ENCODE peak calls at places on chromosomes 2 and 18, in seven cellular contexts. R is neuronal stem cell, Y is H9, G is IMR-90, O is H1, N is mesendoderm, C is mesenchymal stem cell. X is an unnamed sample.

GRCh38 chr2:187519419-187520120 is 34.7 kb downstream of the TFPI start:
- DNase-seq in R (no peak), Y (peak), G (no peak), O (peak), N (peak), C (no peak), X (no peak)

GRCh38 chr18:36589857-36590543 is 238.8 kb downstream of the TPGS2 start:
- DNase-seq in R (no peak), Y (no peak), G (peak), O (no peak), N (peak), C (no peak), X (peak)

GRCh38 chr2:47112665-47113435 is 42.3 kb downstream of the STPG4 start:
- DNase-seq in R (no peak), Y (no peak), G (no peak), O (no peak), N (no peak), C (no peak), X (no peak)

GRCh38 chr18:21463718-21464117 is 136.8 kb downstream of the ESCO1 start:
- DNase-seq in R (no peak), Y (no peak), G (no peak), O (no peak), N (no peak), C (no peak), X (no peak)

GRCh38 chr2:54560146-54560881 is 104.2 kb downstream of the SPTBN1 start:
- DNase-seq in R (no peak), Y (no peak), G (peak), O (no peak), N (no peak), C (peak), X (peak)

GRCh38 chr2:191691016-191691725 is 13.2 kb downstream of the NABP1 start:
- DNase-seq in R (no peak), Y (no peak), G (peak), O (no peak), N (peak), C (peak), X (peak)

GRCh38 chr2:1634681-1635341 is 109.5 kb downstream of the PXDN start:
- DNase-seq in R (no peak), Y (no peak), G (no peak), O (no peak), N (no peak), C (no peak), X (no peak)

GRCh38 chr18:44602380-44602779 is 78.3 kb upstream of the SETBP1 start:
- DNase-seq in R (no peak), Y (no peak), G (no peak), O (no peak), N (no peak), C (peak), X (no peak)

GRCh38 chr18:27921904-27922541 is 254.9 kb downstream of the CDH2 start:
- DNase-seq in R (no peak), Y (peak), G (peak), O (no peak), N (peak), C (peak), X (peak)

GRCh38 chr2:109545828-109546713 is 67.7 kb downstream of the SEPTIN10 start:
- DNase-seq in R (peak), Y (peak), G (peak), O (peak), N (peak), C (peak), X (peak)

GRCh38 chr2:39181297-39181696 is 60.4 kb upstream of the SOS1 start:
- DNase-seq in R (no peak), Y (no peak), G (peak), O (no peak), N (no peak), C (no peak), X (peak)

GRCh38 chr2:133641942-133642341 is 73.7 kb upstream of the NCKAP5 start:
- DNase-seq in R (no peak), Y (no peak), G (no peak), O (no peak), N (no peak), C (no peak), X (no peak)

GRCh38 chr2:231687133-231687852 is 21.0 kb upstream of the PTMA start:
- DNase-seq in R (no peak), Y (peak), G (no peak), O (peak), N (peak), C (peak), X (no peak)

GRCh38 chr18:3454365-3455089 is 4.6 kb downstream of the TGIF1 start:
- DNase-seq in R (peak), Y (peak), G (peak), O (no peak), N (peak), C (peak), X (peak)

GRCh38 chr2:18046558-18046957 is 168.1 kb downstream of the KCNS3 start:
- DNase-seq in R (no peak), Y (no peak), G (peak), O (no peak), N (no peak), C (peak), X (no peak)

GRCh38 chr2:241892299-241893137 is 23.0 kb downstream of the RTP5 start:
- DNase-seq in R (no peak), Y (no peak), G (no peak), O (no peak), N (peak), C (peak), X (peak)

GRCh38 chr2:70718736-70719135 is 49.3 kb downstream of the ADD2 start:
- DNase-seq in R (no peak), Y (peak), G (no peak), O (no peak), N (no peak), C (no peak), X (no peak)

GRCh38 chr18:41524674-41525470 is 430.2 kb upstream of the PIK3C3 start:
- DNase-seq in R (no peak), Y (no peak), G (no peak), O (no peak), N (no peak), C (no peak), X (no peak)

GRCh38 chr18:9109523-9109922 is 7.0 kb downstream of the NDUFV2 start:
- DNase-seq in R (no peak), Y (no peak), G (peak), O (no peak), N (peak), C (peak), X (peak)

GRCh38 chr2:45119038-45119437 is 109.8 kb upstream of the SIX2 start:
- DNase-seq in R (no peak), Y (no peak), G (peak), O (no peak), N (no peak), C (peak), X (peak)

GRCh38 chr2:30675758-30676157 is 131.5 kb downstream of the CAPN13 start:
- DNase-seq in R (no peak), Y (peak), G (no peak), O (no peak), N (no peak), C (no peak), X (no peak)

GRCh38 chr2:98923244-98923940 is 12.6 kb downstream of the CRACDL start:
- DNase-seq in R (no peak), Y (no peak), G (no peak), O (no peak), N (no peak), C (no peak), X (no peak)

GRCh38 chr2:150475479-150476212 is 11.8 kb downstream of the RND3 start:
- DNase-seq in R (no peak), Y (no peak), G (peak), O (no peak), N (no peak), C (no peak), X (no peak)

GRCh38 chr2:240197439-240198139 is 57.1 kb upstream of the OTOS start:
- DNase-seq in R (no peak), Y (no peak), G (no peak), O (no peak), N (no peak), C (no peak), X (no peak)

GRCh38 chr2:179579744-179580143 is 281.7 kb downstream of the ZNF385B start:
- DNase-seq in R (no peak), Y (no peak), G (no peak), O (no peak), N (no peak), C (no peak), X (no peak)

GRCh38 chr2:205783872-205784510 is 101.7 kb downstream of the NRP2 start:
- DNase-seq in R (no peak), Y (no peak), G (no peak), O (no peak), N (no peak), C (no peak), X (no peak)

GRCh38 chr18:3525870-3526420 is 76.0 kb downstream of the TGIF1 start:
- DNase-seq in R (no peak), Y (no peak), G (no peak), O (no peak), N (peak), C (no peak), X (no peak)

GRCh38 chr2:157364257-157364974 is 38.8 kb upstream of the ERMN start:
- DNase-seq in R (no peak), Y (no peak), G (no peak), O (no peak), N (no peak), C (peak), X (no peak)

GRCh38 chr18:54284967-54285785 is 15.9 kb downstream of the POLI start:
- DNase-seq in R (no peak), Y (no peak), G (peak), O (no peak), N (peak), C (peak), X (peak)

GRCh38 chr2:207869784-207870778 is 100.4 kb upstream of the FZD5 start:
- DNase-seq in R (no peak), Y (no peak), G (peak), O (no peak), N (no peak), C (peak), X (peak)

GRCh38 chr2:230925443-230925878 is 419 bp upstream of the GPR55 start:
- DNase-seq in R (no peak), Y (peak), G (no peak), O (no peak), N (no peak), C (no peak), X (no peak)

GRCh38 chr18:22348521-22349316 is 69.0 kb downstream of the CTAGE1 start:
- DNase-seq in R (no peak), Y (peak), G (peak), O (peak), N (peak), C (peak), X (peak)

GRCh38 chr2:201260302-201260800 is at the start of gene CASP8:
- DNase-seq in R (no peak), Y (no peak), G (peak), O (no peak), N (peak), C (peak), X (peak)

GRCh38 chr18:59265246-59266018 is 7.8 kb downstream of the RAX start:
- DNase-seq in R (no peak), Y (peak), G (no peak), O (no peak), N (peak), C (no peak), X (no peak)

GRCh38 chr2:25337891-25338290 is 3.8 kb downstream of the DNMT3A start:
- DNase-seq in R (no peak), Y (no peak), G (no peak), O (no peak), N (no peak), C (no peak), X (no peak)

GRCh38 chr18:58980991-58981390 is 116.3 kb downstream of the ZNF532 start:
- DNase-seq in R (no peak), Y (no peak), G (no peak), O (no peak), N (no peak), C (no peak), X (no peak)

GRCh38 chr2:72862239-72862988 is 24.8 kb upstream of the SPR start:
- DNase-seq in R (peak), Y (peak), G (peak), O (peak), N (peak), C (peak), X (peak)

GRCh38 chr2:113770929-113771328 is 14.5 kb upstream of the SLC35F5 start:
- DNase-seq in R (no peak), Y (peak), G (no peak), O (no peak), N (peak), C (no peak), X (peak)

DNA sequence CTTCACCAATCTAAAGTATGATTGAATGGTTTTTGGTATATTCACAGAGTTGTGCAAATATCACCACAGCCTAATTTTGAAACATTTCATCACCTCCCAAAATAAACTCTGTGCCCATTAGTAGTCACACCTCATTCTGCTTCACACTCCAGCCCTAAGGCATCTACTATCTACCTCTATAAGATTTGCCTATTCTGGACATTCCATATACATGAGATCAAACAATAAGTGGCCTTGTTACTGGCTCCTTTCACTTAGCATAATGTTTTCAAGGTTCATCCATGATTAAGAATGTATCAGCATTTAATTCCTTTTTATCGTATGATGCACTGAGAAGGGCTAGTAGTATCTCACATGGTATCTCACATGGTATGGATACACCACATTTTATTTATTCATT is 204.6 kb upstream of the SMAD7 start:
- DNase-seq in R (no peak), Y (no peak), G (no peak), O (no peak), N (no peak), C (no peak), X (no peak)
- H2BK120ac ChIP-seq in R (no peak), Y (no peak), G (no peak), O (no peak), N (no peak), C (no peak), X (no peak)

GRCh38 chr2:105449083-105449482 is 50.2 kb upstream of the FHL2 start:
- DNase-seq in R (no peak), Y (no peak), G (no peak), O (no peak), N (no peak), C (no peak), X (no peak)
- H3K18ac ChIP-seq in R (peak), Y (peak), G (no peak), O (no peak), N (no peak), C (peak), X (no peak)

DNA sequence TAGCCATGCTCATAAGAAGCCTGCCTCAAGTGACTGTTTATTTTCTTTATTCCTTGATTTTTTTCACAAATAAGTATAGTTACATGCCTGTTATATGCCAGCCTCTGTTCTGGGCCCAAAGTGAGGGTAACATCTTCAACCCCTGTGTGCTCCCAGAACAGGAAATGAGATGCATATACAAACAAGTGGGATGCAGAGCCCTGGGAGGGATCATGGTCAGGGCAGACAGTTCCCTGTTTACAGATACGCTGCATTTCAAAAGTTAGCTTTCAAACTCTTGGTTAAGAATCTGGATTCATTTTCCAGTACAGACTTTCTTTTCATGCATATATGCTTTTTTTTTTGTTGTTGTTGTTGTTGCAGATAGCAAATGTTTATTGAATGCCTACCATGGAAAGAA is 24.4 kb downstream of the GPR39 start:
- DNase-seq in R (no peak), Y (no peak), G (peak), O (no peak), N (no peak), C (peak), X (no peak)
- H2BK120ac ChIP-seq in R (no peak), Y (no peak), G (peak), O (no peak), N (no peak), C (peak), X (no peak)

DNA sequence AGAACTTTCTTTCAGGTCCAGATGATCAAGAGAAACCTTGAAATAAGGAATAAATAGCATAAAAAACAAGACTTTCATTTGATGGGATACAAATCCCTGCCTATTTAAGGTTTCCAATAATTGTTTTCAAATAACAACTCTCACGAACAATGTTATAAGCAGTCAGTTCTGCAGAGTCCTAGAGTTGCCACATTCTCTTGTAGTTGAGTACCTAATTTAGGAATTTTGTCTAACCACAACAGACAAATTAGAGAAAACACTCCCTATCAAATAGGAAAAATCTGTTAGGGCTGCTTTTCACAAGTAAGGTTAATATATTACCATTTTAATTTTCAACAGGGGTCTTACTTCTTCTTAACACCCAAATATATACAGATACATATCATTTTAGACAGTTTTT is 130.1 kb upstream of the CDH20 start:
- DNase-seq in R (no peak), Y (no peak), G (no peak), O (no peak), N (no peak), C (peak), X (no peak)
- H3K18ac ChIP-seq in R (no peak), Y (no peak), G (no peak), O (no peak), N (no peak), C (no peak), X (no peak)

GRCh38 chr2:20356042-20356441 is 5.4 kb upstream of the PUM2 start:
- DNase-seq in R (no peak), Y (no peak), G (peak), O (no peak), N (no peak), C (peak), X (no peak)

GRCh38 chr2:20355131-20355530 is 4.5 kb upstream of the PUM2 start:
- DNase-seq in R (no peak), Y (no peak), G (peak), O (no peak), N (no peak), C (peak), X (no peak)

GRCh38 chr2:20352230-20353216 is 1.9 kb upstream of the PUM2 start:
- DNase-seq in R (no peak), Y (no peak), G (no peak), O (no peak), N (peak), C (no peak), X (no peak)

GRCh38 chr2:20351555-20352229 is 1.0 kb upstream of the PUM2 start:
- DNase-seq in R (no peak), Y (no peak), G (no peak), O (no peak), N (peak), C (no peak), X (no peak)

GRCh38 chr2:20353597-20353996 is 3.0 kb upstream of the PUM2 start:
- DNase-seq in R (no peak), Y (no peak), G (no peak), O (no peak), N (peak), C (no peak), X (no peak)
- H2BK120ac ChIP-seq in R (no peak), Y (no peak), G (no peak), O (no peak), N (no peak), C (no peak), X (no peak)

GRCh38 chr2:64352292-64352691 is 101.7 kb upstream of the LGALSL start:
- DNase-seq in R (no peak), Y (no peak), G (no peak), O (no peak), N (no peak), C (no peak), X (peak)

GRCh38 chr2:64350996-64351395 is 103.0 kb upstream of the LGALSL start:
- DNase-seq in R (no peak), Y (no peak), G (no peak), O (no peak), N (no peak), C (no peak), X (no peak)

GRCh38 chr2:64359176-64359891 is 94.6 kb upstream of the LGALSL start:
- DNase-seq in R (no peak), Y (no peak), G (no peak), O (no peak), N (no peak), C (peak), X (no peak)

GRCh38 chr2:64356906-64357305 is 97.1 kb upstream of the LGALSL start:
- DNase-seq in R (no peak), Y (no peak), G (no peak), O (no peak), N (no peak), C (no peak), X (no peak)

GRCh38 chr2:64354857-64355680 is 98.9 kb upstream of the LGALSL start:
- DNase-seq in R (no peak), Y (no peak), G (peak), O (no peak), N (no peak), C (peak), X (peak)
- H3K18ac ChIP-seq in R (no peak), Y (no peak), G (no peak), O (no peak), N (no peak), C (no peak), X (no peak)

GRCh38 chr2:10965241-10965843 is 53.6 kb downstream of the KCNF1 start:
- DNase-seq in R (no peak), Y (no peak), G (no peak), O (no peak), N (no peak), C (no peak), X (no peak)
- H2BK120ac ChIP-seq in R (no peak), Y (no peak), G (peak), O (no peak), N (no peak), C (no peak), X (no peak)

DNA sequence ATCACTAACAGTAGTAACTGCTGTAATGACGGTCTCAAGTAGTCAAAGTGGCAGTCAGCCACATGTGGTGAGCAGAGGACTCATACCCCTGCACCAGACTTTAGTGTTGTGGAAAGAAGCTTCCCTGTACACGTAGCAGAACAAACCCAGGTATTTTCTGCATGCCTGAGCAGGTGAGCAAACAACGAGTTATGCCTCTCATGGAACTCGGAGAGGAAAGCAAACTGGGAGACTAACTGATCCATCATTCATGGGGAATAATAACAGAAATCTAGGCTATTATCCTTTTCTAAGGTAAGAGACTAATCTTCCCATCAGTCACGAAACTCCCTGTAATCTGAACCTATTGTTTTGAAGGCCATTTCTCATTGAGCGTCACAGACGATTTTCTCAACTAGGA is 1495.2 kb upstream of the NXPH2 start:
- DNase-seq in R (no peak), Y (no peak), G (no peak), O (no peak), N (no peak), C (no peak), X (peak)
- H3K18ac ChIP-seq in R (no peak), Y (no peak), G (no peak), O (no peak), N (no peak), C (no peak), X (no peak)

DNA sequence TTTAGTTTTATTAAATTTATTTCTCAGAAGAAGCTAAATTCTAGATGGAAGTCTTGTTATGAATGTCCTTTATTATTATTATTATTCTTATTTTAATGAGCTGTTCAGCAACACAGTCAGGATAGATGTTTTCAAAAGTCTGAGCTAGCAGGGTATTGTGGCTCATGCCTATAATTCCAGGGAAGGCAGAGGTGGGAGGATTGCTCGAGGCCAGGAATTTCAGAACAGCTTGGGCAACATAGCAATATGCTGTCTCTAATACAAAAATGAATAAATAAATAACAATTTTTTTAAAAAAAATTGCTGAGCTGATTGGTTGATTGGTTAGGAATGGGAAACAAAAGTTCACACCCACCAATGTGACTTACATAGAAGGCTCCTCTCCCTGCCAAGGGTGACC is 274.1 kb upstream of the CYRIA start:
- DNase-seq in R (no peak), Y (no peak), G (no peak), O (no peak), N (no peak), C (no peak), X (peak)
- H2BK120ac ChIP-seq in R (no peak), Y (no peak), G (no peak), O (no peak), N (no peak), C (no peak), X (no peak)